ENCODE peak calls at places on chromosome 12, in ten cellular contexts. G is mesothelial cell of epicardium, V is transverse colon, X is HFFc6, W is HL-60, F is stomach, S is HFF-Myc, O is neural crest cell, P is WTC11, U is progenitor cell of endocrine pancreas. N is an unnamed sample.
A peak's percentile ranks its signal among the peaks of the same experiment; 100 is the strongest.

GRCh38 chr12:124523071-124523470 is 44.3 kb downstream of the NCOR2 start:
- DNase-seq in G (no peak), V (no peak), X (no peak), W (no peak), F (no peak), S (no peak), O (no peak), P (no peak), U (no peak), N (no peak)

GRCh38 chr12:46382425-46382973 is 9.9 kb upstream of the SLC38A2 start:
- DNase-seq in G (no peak), V (no peak), X (peak; percentile 42), W (no peak), F (no peak), S (no peak), O (no peak), P (no peak), U (no peak), N (no peak)

GRCh38 chr12:91381309-91381804 is 198.7 kb upstream of the DCN start:
- DNase-seq in G (no peak), V (no peak), X (peak; percentile 60), W (no peak), F (peak; percentile 48), S (peak; percentile 82), O (peak; percentile 53), P (peak; percentile 66), U (peak; percentile 24), N (no peak)

GRCh38 chr12:109625749-109626377 is 52.3 kb downstream of the MVK start:
- DNase-seq in G (no peak), V (no peak), X (no peak), W (no peak), F (no peak), S (no peak), O (no peak), P (no peak), U (no peak), N (no peak)

GRCh38 chr12:103742349-103742784 is 98.7 kb downstream of the NT5DC3 start:
- DNase-seq in G (no peak), V (peak; percentile 59), X (peak; percentile 25), W (no peak), F (peak; percentile 27), S (peak; percentile 39), O (no peak), P (no peak), U (no peak), N (no peak)

GRCh38 chr12:55707841-55708694 is at the start of gene ITGA7:
- DNase-seq in G (peak; percentile 75), V (peak; percentile 75), X (no peak), W (no peak), F (peak; percentile 74), S (no peak), O (peak; percentile 83), P (peak; percentile 97), U (peak; percentile 71), N (no peak)

GRCh38 chr12:48054955-48055821 is 50.7 kb downstream of the SENP1 start:
- DNase-seq in G (no peak), V (no peak), X (no peak), W (no peak), F (no peak), S (no peak), O (no peak), P (no peak), U (no peak), N (no peak)

GRCh38 chr12:2335109-2335508 is 282.3 kb downstream of the CACNA1C start:
- DNase-seq in G (no peak), V (no peak), X (no peak), W (no peak), F (no peak), S (peak; percentile 77), O (no peak), P (no peak), U (no peak), N (no peak)

GRCh38 chr12:39440781-39441180 is 2.1 kb downstream of the KIF21A start:
- DNase-seq in G (no peak), V (no peak), X (no peak), W (no peak), F (no peak), S (no peak), O (no peak), P (no peak), U (no peak), N (no peak)

GRCh38 chr12:39441189-39441962 is 1.5 kb downstream of the KIF21A start:
- DNase-seq in G (no peak), V (no peak), X (no peak), W (no peak), F (no peak), S (no peak), O (no peak), P (no peak), U (no peak), N (no peak)

GRCh38 chr12:39443704-39444234 is 849 bp upstream of the KIF21A start:
- DNase-seq in G (no peak), V (no peak), X (peak; percentile 1), W (no peak), F (no peak), S (no peak), O (no peak), P (no peak), U (no peak), N (no peak)

GRCh38 chr12:39441963-39442894 is 691 bp downstream of the KIF21A start:
- DNase-seq in G (no peak), V (no peak), X (peak; percentile 3), W (no peak), F (peak; percentile 34), S (no peak), O (peak; percentile 32), P (peak; percentile 38), U (peak; percentile 52), N (no peak)

DNA sequence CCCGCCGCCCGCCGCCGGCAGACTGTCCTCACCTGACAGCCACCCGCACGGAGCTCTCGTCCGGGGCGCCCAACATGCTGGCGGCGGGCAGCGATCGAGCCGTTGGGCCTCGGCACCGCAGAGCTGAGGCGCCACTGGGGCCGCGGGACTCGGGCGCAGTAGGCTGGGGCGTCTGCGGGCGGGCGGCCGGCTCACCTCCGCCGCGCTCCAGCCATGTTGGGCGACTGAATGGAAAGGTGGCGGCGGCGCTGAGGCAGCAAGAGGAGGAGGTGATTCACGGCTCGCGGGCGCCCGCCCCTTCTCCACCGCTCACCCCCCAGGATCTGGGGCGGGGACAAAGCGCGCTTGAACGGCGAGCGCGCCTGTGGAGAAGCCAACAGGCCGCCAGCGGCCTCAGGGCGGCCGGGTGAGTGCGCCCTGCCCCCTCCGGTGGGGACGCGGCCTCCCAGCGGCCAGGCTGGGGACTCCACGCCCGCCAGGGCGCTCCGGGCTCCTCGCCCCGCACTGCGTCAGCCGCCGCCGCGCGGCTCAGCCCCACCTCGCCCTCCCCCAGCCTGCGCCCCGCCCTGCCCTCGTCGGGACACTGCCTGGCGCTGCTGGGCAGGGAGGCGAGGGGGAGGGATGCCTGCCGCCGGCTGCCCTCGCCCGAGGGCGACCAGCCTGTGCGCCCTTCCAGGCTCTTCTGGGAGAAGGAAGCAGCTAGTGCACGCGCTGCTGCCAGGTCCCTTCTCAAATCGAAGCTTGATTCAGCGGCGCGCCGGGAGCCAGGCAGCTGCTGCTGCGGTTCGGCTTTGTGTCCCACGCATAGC is at the start of gene KIF21A:
- DNase-seq in G (peak; percentile 61), V (peak; percentile 94), X (peak; percentile 76), W (peak; percentile 28), F (peak; percentile 94), S (peak; percentile 35), O (peak; percentile 75), P (peak; percentile 84), U (peak; percentile 91), N (peak; percentile 93)
- TF ChIP-seq CTCF in G (peak; percentile 68), V (peak; percentile 78), X (peak; percentile 71), W (no peak), F (peak; percentile 85), S (peak; percentile 26), O (peak; percentile 75), P (peak; percentile 36), U (peak; percentile 80), N (peak; percentile 61)

DNA sequence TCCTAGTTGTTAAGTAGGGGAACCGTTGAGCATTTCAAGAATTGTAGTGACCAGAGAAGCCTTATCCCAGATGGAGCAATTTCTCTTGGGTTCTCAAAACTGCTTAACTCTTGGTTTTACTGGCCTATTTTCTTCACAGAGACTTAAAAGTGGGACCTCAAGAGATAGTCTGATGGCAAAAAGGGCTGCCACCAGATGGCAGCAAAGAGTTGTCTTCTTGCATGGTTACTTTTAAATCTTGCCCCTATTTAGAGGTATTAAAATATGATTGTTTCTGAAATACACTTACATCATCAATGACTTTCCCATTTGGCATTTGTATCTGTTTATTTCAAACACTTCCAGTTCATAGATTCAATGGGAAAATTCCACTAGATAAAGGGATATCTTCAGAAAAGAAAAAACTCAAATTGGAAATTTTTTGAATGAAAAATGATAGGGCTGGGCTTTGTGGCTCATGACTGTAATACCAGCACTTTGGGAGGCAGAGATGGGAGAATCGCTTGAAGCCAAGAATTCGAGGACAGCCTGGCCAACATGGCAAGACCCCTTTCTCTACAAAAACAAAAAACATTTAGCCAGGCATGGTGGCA is 69.9 kb upstream of the CNTN1 start:
- DNase-seq in G (no peak), V (peak; percentile 41), X (peak; percentile 1), W (no peak), F (peak; percentile 55), S (no peak), O (peak; percentile 51), P (peak; percentile 71), U (peak; percentile 25), N (no peak)
- TF ChIP-seq CTCF in G (peak; percentile 84), V (peak; percentile 46), X (peak; percentile 79), W (peak; percentile 54), F (peak; percentile 55), S (peak; percentile 60), O (peak; percentile 94), P (peak; percentile 70), U (peak; percentile 83), N (peak; percentile 76)

DNA sequence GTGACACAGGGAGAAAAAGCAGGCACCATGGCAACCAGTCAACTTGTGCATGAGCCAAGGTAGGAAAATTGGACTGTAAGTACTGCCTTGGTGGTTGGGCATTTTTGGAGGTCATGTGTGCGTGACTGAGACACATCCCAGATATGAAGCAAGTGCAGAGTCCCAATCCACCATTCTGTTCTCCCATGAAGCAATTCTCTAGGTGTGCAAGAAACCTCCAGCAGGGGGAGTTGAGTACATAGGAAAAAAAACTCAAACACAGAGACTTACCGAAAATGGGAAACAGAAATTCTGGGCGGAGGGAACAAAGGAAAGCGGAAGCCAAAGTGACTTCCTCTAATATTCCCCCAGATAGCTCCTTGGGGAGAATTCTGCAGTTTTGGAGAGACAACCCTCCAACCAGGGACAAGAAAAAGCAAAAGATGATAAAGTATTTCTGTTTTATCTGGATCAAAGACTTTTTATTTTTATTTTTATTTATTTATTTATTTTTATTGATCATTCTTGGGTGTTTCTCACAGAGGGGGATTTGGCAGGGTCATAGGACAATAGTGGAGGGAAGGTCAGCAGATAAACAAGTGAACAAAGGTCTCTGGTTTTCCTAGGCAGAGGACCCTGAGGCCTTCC is 76.9 kb downstream of the APOBEC1 start:
- DNase-seq in G (no peak), V (peak; percentile 33), X (peak; percentile 60), W (peak; percentile 67), F (peak; percentile 54), S (peak; percentile 30), O (peak; percentile 18), P (peak; percentile 43), U (no peak), N (no peak)
- TF ChIP-seq CTCF in G (peak; percentile 67), V (peak; percentile 40), X (peak; percentile 85), W (peak; percentile 78), F (peak; percentile 50), S (peak; percentile 67), O (peak; percentile 69), P (peak; percentile 43), U (peak; percentile 57), N (peak; percentile 56)

DNA sequence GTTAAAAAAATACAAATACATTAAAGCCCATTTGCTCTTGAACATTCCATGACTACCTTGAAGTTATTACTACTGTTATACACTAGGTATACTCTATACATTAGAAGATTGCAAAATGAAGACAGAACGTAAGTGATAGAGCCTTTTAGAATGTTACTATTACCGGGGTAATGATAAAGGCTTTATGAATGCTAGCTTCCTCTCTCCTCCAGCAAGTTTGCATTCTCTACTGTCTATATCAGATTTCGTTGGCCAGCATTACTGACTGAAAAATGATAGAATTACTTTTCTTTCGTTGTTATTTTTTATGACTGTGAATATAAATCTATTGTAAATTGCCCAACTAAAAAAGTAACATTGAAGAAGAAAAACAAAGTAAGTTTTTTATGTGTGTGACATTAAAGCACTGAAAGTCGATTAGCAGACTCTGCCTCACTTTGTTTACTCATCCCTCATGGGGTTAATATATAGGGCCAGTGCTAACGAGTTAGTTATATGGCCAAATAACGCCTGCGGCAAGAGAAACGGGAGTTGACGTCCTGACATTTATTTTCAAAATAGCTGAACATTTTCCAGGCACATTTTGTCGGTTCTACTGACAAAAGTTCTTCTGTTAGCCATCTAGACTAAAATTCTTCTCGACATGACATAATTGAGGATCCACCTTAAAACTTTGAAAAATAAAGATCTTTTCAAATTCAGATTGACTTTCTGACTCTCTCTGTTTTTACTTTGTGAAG is 163.8 kb upstream of the KITLG start:
- DNase-seq in G (no peak), V (no peak), X (peak; percentile 3), W (no peak), F (no peak), S (no peak), O (no peak), P (no peak), U (no peak), N (no peak)
- TF ChIP-seq CTCF in G (no peak), V (no peak), X (no peak), W (no peak), F (no peak), S (no peak), O (no peak), P (no peak), U (no peak), N (no peak)